ENCODE peak calls at places on chromosomes 5 and 9, in four cellular contexts. Z is neural crest cell, J is retinal pigment epithelial cell, T is kidney epithelial cell. R is an unnamed sample.

GRCh38 chr9:116656535-116656934 is 30.6 kb upstream of the TRIM32 start:
- DNase-seq in Z (no peak), J (no peak), T (no peak), R (no peak)

GRCh38 chr9:15357050-15357653 is 50.1 kb upstream of the TTC39B start:
- DNase-seq in Z (no peak), J (no peak), T (no peak), R (peak)

GRCh38 chr5:458547-459353 is 15.8 kb downstream of the EXOC3 start:
- DNase-seq in Z (no peak), J (peak), T (peak), R (no peak)

GRCh38 chr9:28031521-28032177 is 458.4 kb upstream of the C9orf72 start:
- DNase-seq in Z (no peak), J (peak), T (no peak), R (no peak)

GRCh38 chr5:133336969-133337410 is 275.4 kb downstream of the FSTL4 start:
- DNase-seq in Z (no peak), J (no peak), T (no peak), R (no peak)

GRCh38 chr9:92206490-92206889 is 87.0 kb downstream of the IARS1 start:
- DNase-seq in Z (no peak), J (peak), T (no peak), R (no peak)

GRCh38 chr9:72945391-72945790 is 7.5 kb downstream of the ALDH1A1 start:
- DNase-seq in Z (no peak), J (no peak), T (no peak), R (no peak)

GRCh38 chr5:74767579-74767913 is 497 bp downstream of the NSA2 start:
- DNase-seq in Z (no peak), J (no peak), T (no peak), R (no peak)

GRCh38 chr9:133151041-133151440 is 12.7 kb downstream of the GBGT1 start:
- DNase-seq in Z (no peak), J (no peak), T (no peak), R (no peak)

GRCh38 chr5:169181785-169182184 is 119.2 kb downstream of the SLIT3 start:
- DNase-seq in Z (no peak), J (no peak), T (no peak), R (no peak)

GRCh38 chr5:38598994-38599611 is 42.7 kb upstream of the LIFR start:
- DNase-seq in Z (no peak), J (no peak), T (peak), R (no peak)

GRCh38 chr5:177489119-177489716 is 8.2 kb downstream of the PDLIM7 start:
- DNase-seq in Z (no peak), J (no peak), T (no peak), R (no peak)

GRCh38 chr5:177490311-177490991 is 7.0 kb downstream of the PDLIM7 start:
- DNase-seq in Z (no peak), J (no peak), T (no peak), R (no peak)

GRCh38 chr5:177486256-177486655 is 11.1 kb downstream of the PDLIM7 start:
- DNase-seq in Z (no peak), J (no peak), T (no peak), R (no peak)

GRCh38 chr5:177487144-177487543 is 10.3 kb downstream of the PDLIM7 start:
- DNase-seq in Z (no peak), J (no peak), T (no peak), R (no peak)

DNA sequence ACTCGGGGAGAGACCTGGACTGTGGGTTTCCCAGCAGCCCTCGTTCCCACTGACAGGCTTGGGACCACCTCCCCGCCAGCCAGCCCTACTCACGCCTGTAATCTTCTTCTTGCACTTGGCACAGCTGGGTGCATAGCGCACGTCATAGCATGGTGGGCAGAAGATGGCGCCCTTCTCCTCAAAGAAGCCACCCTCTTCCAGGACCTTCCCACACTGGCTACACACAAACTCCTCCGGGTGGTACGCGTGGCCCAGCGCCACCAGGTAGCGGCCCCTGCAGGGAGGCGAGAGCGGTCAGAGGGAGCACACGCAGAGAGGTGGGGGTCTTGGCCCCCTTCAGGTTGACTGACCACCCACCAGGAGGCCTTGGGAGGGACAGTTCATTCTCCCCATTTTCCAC is 9.4 kb downstream of the PDLIM7 start:
- DNase-seq in Z (no peak), J (no peak), T (no peak), R (no peak)
- TF ChIP-seq CTCF in Z (no peak), J (no peak), T (no peak), R (no peak)

GRCh38 chr9:125428060-125428481 is 166.4 kb downstream of the GAPVD1 start:
- DNase-seq in Z (no peak), J (no peak), T (no peak), R (no peak)
- TF ChIP-seq CTCF in Z (peak), J (peak), T (peak), R (peak)

DNA sequence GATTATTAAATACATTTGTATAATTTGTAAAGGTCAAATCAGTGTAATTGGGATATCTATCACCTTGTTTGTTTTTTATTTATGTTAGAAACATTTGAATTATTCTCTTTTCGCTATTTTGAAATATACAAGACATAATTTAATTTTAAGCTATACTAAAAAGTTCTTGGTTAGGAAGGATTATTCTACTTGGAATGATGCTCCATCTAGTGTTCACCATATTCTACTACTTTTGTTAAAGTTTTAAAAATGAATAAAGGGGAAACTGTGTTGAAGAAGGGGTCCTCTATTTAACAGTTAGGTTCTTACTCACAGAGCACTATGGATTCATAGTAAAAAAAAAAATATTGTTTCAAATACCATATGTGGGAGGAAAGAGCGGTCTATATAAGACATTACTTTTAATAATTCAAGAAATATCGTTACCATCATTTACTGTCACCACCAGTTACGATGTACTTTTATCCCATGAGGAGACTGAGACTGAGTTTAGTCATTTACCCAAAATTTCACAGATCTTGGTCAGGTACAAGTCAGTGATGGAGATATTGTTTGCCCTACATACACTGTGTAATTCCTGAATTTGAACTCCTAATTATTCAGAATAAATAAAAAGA is 6.3 kb upstream of the STOM start:
- DNase-seq in Z (no peak), J (no peak), T (no peak), R (no peak)
- TF ChIP-seq CTCF in Z (peak), J (peak), T (peak), R (no peak)

DNA sequence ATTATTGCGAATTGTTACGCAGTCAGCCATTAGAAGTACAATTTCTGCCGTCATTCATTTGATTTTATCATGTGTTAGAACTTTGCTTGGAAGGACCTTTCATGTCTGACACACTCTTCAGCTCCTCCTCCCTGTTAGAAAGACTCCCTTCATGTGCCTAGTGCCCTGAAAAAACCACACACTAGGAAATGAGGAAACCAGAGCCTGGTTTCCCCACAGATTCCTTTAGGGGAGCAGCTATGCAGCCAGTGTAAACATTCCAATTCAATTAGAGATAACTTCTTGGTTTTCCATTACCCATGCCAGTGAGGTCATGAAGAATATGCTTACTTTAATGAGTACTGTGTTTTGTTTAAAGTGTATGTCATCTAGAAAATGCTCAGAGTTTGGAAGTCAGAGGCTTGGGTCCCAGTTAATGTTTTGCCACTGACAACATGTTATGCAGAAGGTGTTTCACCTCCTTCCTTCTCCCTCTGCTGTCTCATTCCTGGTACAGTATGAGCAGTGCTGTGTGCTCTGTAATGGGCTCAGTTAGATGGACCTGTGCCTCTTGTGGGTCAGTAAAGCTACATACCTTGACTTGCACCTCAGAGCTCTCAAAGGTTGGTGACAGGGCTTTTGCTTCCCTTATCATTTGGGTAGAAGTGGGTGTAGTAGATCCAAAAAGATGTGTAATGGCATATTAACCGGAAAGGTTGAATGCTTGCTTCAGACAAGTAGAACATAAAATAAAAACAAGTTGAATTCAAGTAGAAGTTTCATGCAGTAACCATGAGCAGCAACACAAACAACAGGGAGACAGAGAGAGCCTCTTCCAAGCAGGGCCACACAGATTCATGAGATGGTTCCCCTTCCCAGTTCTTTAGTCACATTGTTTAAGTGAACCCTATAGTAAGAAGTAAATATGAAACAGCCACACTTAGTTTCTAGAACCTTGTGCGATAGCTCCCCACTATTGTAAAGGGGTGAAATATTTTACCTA is 52.6 kb upstream of the TNFAIP8 start:
- DNase-seq in Z (no peak), J (peak), T (peak), R (no peak)
- TF ChIP-seq CTCF in Z (no peak), J (no peak), T (peak), R (no peak)

GRCh38 chr5:138352722-138353549 is 451 bp downstream of the KDM3B start:
- DNase-seq in Z (peak), J (no peak), T (no peak), R (peak)
- TF ChIP-seq CTCF in Z (peak), J (peak), T (peak), R (peak)

DNA sequence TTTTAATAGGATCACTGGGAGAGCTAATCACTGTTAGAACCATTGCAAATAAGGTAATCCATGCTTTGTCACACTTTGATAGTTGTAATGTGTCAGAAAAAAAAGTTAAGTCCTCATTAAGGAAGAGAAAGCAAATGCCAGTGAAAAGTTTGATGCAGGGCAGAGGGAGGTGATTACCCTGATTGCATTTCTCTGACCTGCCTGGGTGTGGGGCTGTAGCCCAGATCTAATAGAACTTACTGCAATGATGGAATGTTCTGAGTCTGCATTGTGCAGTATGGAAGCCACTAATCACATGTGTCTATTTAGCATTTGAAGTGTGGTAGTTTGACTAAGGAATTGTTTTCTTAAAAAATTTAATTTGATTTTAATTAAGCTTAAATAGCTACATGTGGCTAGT is 202.7 kb downstream of the ATP10B start:
- DNase-seq in Z (no peak), J (peak), T (no peak), R (peak)
- TF ChIP-seq CTCF in Z (peak), J (peak), T (peak), R (no peak)

DNA sequence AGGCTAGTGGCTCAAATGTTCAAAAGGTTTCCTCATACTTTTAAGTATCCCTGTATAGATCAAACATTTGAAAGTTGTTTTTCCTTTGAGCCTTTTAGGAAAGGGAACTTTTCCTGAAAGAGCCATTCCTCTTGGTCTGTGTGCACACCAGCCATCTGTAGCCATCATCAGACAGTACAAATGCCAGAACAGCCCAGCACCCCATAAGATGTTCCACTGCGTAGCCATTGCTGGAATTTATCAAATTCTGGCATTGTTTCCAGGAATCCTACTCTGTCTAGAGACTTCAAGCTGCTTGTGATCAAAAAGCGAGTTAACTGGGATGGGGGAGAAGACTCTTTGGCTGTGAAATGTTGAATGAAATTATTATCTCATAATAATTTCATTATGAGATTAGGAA is 99.6 kb downstream of the RALGPS1 start:
- DNase-seq in Z (no peak), J (no peak), T (no peak), R (no peak)
- TF ChIP-seq CTCF in Z (no peak), J (no peak), T (no peak), R (no peak)